ENCODE peak calls at places on chromosomes 2 and 18, in seven cellular contexts. W is T-helper 2 cell; J is uterus; S is CD8-positive, alpha-beta T cell; N is cardiac muscle cell; K is HS-27A; I is NCI-H1092 treated with DMSO at 0.1 percent for 48 hours. Y is an unnamed sample.

GRCh38 chr2:102358496-102358895 is 2.9 kb downstream of the IL18R1 start:
- DNase-seq in W (peak), J (no peak), S (no peak), N (no peak), K (no peak), I (no peak), Y (no peak)

GRCh38 chr18:41720226-41720625 is 234.8 kb upstream of the PIK3C3 start:
- DNase-seq in W (no peak), J (no peak), S (no peak), N (peak), K (no peak), I (no peak), Y (no peak)

GRCh38 chr18:79329786-79330185 is 65.9 kb upstream of the NFATC1 start:
- DNase-seq in W (no peak), J (no peak), S (no peak), N (no peak), K (no peak), I (no peak), Y (no peak)

GRCh38 chr2:19611491-19612332 is 253.3 kb upstream of the OSR1 start:
- DNase-seq in W (no peak), J (no peak), S (no peak), N (peak), K (peak), I (no peak), Y (no peak)

GRCh38 chr2:27320958-27321543 is 1.8 kb downstream of the MPV17 start:
- DNase-seq in W (no peak), J (peak), S (no peak), N (peak), K (peak), I (no peak), Y (no peak)

GRCh38 chr18:48949051-48949605 is 1.6 kb downstream of the SMAD7 start:
- DNase-seq in W (peak), J (no peak), S (no peak), N (no peak), K (no peak), I (peak), Y (no peak)

GRCh38 chr2:124661558-124661957 is 636.5 kb downstream of the CNTNAP5 start:
- DNase-seq in W (no peak), J (no peak), S (no peak), N (no peak), K (no peak), I (no peak), Y (no peak)

GRCh38 chr18:6009751-6010150 is 114.4 kb upstream of the TMEM200C start:
- DNase-seq in W (no peak), J (no peak), S (no peak), N (peak), K (no peak), I (no peak), Y (no peak)

GRCh38 chr2:106108351-106108750 is 85.8 kb downstream of the UXS1 start:
- DNase-seq in W (no peak), J (no peak), S (no peak), N (peak), K (no peak), I (no peak), Y (no peak)

GRCh38 chr2:163465440-163465839 is 270.4 kb downstream of the FIGN start:
- DNase-seq in W (no peak), J (no peak), S (no peak), N (peak), K (no peak), I (no peak), Y (no peak)

GRCh38 chr2:218711550-218711929 is 905 bp downstream of the TTLL4 start:
- DNase-seq in W (no peak), J (no peak), S (no peak), N (peak), K (peak), I (no peak), Y (no peak)

GRCh38 chr2:161077367-161078210 is 82.6 kb upstream of the TANK start:
- DNase-seq in W (peak), J (no peak), S (peak), N (peak), K (no peak), I (no peak), Y (peak)

GRCh38 chr2:218798767-218799504 is 17.0 kb downstream of the CYP27A1 start:
- DNase-seq in W (no peak), J (no peak), S (no peak), N (peak), K (no peak), I (no peak), Y (no peak)

GRCh38 chr2:111990856-111991255 is 64.2 kb upstream of the TMEM87B start:
- DNase-seq in W (no peak), J (no peak), S (no peak), N (no peak), K (no peak), I (no peak), Y (no peak)

GRCh38 chr2:235527806-235528480 is 34.1 kb downstream of the AGAP1 start:
- DNase-seq in W (no peak), J (no peak), S (no peak), N (no peak), K (no peak), I (no peak), Y (no peak)

GRCh38 chr2:189851174-189851826 is 67.0 kb downstream of the PMS1 start:
- DNase-seq in W (no peak), J (no peak), S (no peak), N (no peak), K (no peak), I (peak), Y (no peak)

Y was measured in activated gamma-delta T cell treated with anti-CD3 and anti-CD28 coated beads, Interleukin-2, amount 50 U/mL, for 16 hours.